ENCODE peak calls at places on chromosome 1, in four cellular contexts. I is A549, N is IMR-90, Z is K562. D is an unnamed sample.

GRCh38 chr1:79437540-79437939 is 431.0 kb upstream of the ADGRL4 start:
- DNase-seq in I (no peak), N (no peak), Z (no peak), D (no peak)

GRCh38 chr1:68955424-68955823 is 458.5 kb upstream of the DEPDC1 start:
- DNase-seq in I (no peak), N (no peak), Z (no peak), D (no peak)

GRCh38 chr1:111202707-111203623 is 2.5 kb upstream of the DENND2D start:
- DNase-seq in I (no peak), N (no peak), Z (no peak), D (no peak)

GRCh38 chr1:30384286-30385245 is 338.8 kb downstream of the MATN1 start:
- DNase-seq in I (no peak), N (no peak), Z (no peak), D (no peak)

GRCh38 chr1:107359472-107360241 is 218.8 kb downstream of the NTNG1 start:
- DNase-seq in I (no peak), N (no peak), Z (no peak), D (no peak)

GRCh38 chr1:88726697-88727096 is 42.6 kb downstream of the PKN2 start:
- DNase-seq in I (no peak), N (no peak), Z (no peak), D (no peak)

GRCh38 chr1:41238311-41239094 is 3.6 kb downstream of the SCMH1 start:
- DNase-seq in I (peak; percentile 59), N (peak; percentile 35), Z (peak; percentile 40), D (no peak)

GRCh38 chr1:8482844-8483436 is 165.0 kb downstream of the SLC45A1 start:
- DNase-seq in I (peak; percentile 44), N (peak; percentile 63), Z (no peak), D (no peak)

GRCh38 chr1:202811296-202812175 is 782 bp downstream of the PCAT6 start:
- DNase-seq in I (peak; percentile 14), N (peak; percentile 13), Z (peak; percentile 45), D (no peak)

GRCh38 chr1:226064168-226064815 is 1.8 kb downstream of the H3-3A start:
- DNase-seq in I (peak; percentile 26), N (no peak), Z (no peak), D (no peak)

GRCh38 chr1:116374340-116375164 is 1.5 kb downstream of the ATP1A1 start:
- DNase-seq in I (no peak), N (no peak), Z (no peak), D (no peak)

GRCh38 chr1:246506440-246506784 is 667 bp downstream of the SMYD3 start:
- DNase-seq in I (no peak), N (no peak), Z (no peak), D (no peak)

GRCh38 chr1:52142220-52143153 is 598 bp downstream of the ZFYVE9 start:
- DNase-seq in I (peak; percentile 54), N (peak; percentile 52), Z (peak; percentile 69), D (no peak)

GRCh38 chr1:14140800-14141526 is 441.0 kb downstream of the PRDM2 start:
- DNase-seq in I (no peak), N (no peak), Z (no peak), D (no peak)

GRCh38 chr1:81583878-81584277 is 216.9 kb upstream of the ADGRL2 start:
- DNase-seq in I (no peak), N (no peak), Z (no peak), D (no peak)

GRCh38 chr1:10980094-10980577 is 32.3 kb upstream of the TARDBP start:
- DNase-seq in I (no peak), N (peak; percentile 31), Z (no peak), D (no peak)

GRCh38 chr1:156129687-156130577 is 15.4 kb downstream of the LMNA start:
- DNase-seq in I (peak; percentile 96), N (peak; percentile 97), Z (peak; percentile 77), D (no peak)

GRCh38 chr1:100322436-100323211 is 29.7 kb upstream of the CDC14A start:
- DNase-seq in I (peak; percentile 54), N (peak; percentile 31), Z (no peak), D (no peak)

GRCh38 chr1:56911539-56911938 is 54.3 kb downstream of the C8B start:
- DNase-seq in I (no peak), N (no peak), Z (no peak), D (no peak)

GRCh38 chr1:94274561-94274960 is 37.2 kb upstream of the ARHGAP29 start:
- DNase-seq in I (no peak), N (no peak), Z (no peak), D (no peak)

GRCh38 chr1:90708826-90709225 is 8.3 kb downstream of the BARHL2 start:
- DNase-seq in I (no peak), N (no peak), Z (no peak), D (no peak)

GRCh38 chr1:167819849-167820683 is 93.9 kb downstream of the ADCY10 start:
- DNase-seq in I (peak; percentile 84), N (peak; percentile 96), Z (peak; percentile 94), D (no peak)

GRCh38 chr1:227900571-227901051 is 47.1 kb downstream of the WNT9A start:
- DNase-seq in I (no peak), N (no peak), Z (no peak), D (no peak)
- TF ChIP-seq ELK1 in I (no peak), N (no peak), Z (no peak), D (no peak)

DNA sequence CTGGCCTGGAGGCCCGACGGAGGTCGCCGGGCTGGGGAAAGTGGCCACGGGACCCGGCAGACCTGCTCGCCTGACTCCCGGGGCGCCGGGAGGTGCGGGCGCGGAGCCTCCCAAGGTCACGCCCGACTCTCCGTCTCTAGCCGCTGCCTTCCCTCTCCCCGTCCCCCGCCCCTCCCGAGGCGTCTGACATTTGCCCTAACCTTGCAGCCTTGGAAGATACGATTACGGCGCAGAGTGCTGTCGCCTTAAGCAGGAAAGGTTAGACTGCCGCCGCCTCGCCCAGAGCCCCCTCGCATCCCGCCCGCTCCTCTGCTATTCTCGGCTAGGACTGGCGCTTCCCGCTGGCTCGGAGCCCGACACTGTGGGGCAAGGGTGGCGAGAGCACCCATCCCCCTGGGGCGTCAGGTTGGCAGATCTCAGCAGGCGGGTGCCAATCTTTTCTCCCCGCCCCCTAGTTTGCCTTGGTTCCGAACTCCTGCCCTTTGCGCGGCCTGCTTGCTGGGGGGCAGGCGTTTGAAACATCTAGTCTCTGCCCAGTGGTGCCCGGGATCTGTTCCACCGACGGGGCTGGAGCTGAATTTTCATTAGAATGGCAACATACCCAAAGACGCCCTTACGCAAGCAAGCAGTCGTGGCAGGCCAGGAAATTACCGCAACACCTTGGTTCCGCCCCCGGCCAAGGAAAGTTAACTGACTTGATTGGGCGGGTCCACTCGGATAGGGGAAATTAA is 841 bp downstream of the PGM1 start:
- DNase-seq in I (peak; percentile 80), N (peak; percentile 33), Z (no peak), D (peak; percentile 33)
- TF ChIP-seq ELK1 in I (no peak), N (no peak), Z (no peak), D (no peak)

GRCh38 chr1:179321533-179322216 is 28.1 kb downstream of the SOAT1 start:
- DNase-seq in I (no peak), N (no peak), Z (no peak), D (no peak)
- TF ChIP-seq ELK1 in I (no peak), N (no peak), Z (no peak), D (no peak)

DNA sequence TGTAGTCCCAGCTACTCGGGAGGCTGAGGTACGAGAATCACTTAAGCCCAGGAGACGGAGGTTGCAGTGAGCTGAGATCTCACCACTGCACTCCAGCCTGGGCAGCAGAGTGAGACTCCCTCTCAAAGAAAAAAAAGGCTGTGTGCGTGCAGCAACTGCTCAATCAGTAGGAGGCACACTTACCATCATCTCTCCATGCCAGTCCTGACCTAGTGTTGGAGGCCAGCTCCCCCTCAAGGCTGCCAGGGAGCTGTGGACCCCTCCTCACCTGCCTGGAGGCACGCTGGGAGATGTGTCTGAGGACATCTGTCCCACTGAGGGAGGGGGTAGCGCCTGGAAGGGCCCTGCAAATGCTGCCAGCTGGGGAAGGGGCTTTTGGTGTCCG is 11.9 kb downstream of the RPS6KA1 start:
- DNase-seq in I (no peak), N (no peak), Z (no peak), D (no peak)
- TF ChIP-seq ELK1 in I (no peak), N (no peak), Z (no peak), D (no peak)

GRCh38 chr1:151590961-151591360 is 20.9 kb upstream of the SNX27 start:
- DNase-seq in I (no peak), N (no peak), Z (no peak), D (no peak)
- TF ChIP-seq ELK1 in I (no peak), N (no peak), Z (no peak), D (no peak)

GRCh38 chr1:180062452-180062971 is 92.2 kb upstream of the QSOX1 start:
- DNase-seq in I (no peak), N (no peak), Z (no peak), D (no peak)
- TF ChIP-seq ELK1 in I (no peak), N (no peak), Z (no peak), D (no peak)